ENCODE peak calls at places on chromosomes 13 and 19, in nine cellular contexts. B, M, H, N, O, E, J, A and I are unnamed samples. For H3K4me1, the result is how much of the 10 kb centered on the place peaks cover.

GRCh38 chr19:51136891-51137551 is 5.1 kb upstream of the SIGLEC7 start:
- DNase-seq in J (no peak), M (no peak), H (no peak), O (no peak), A (no peak), E (no peak), B (no peak), N (no peak), I (no peak)

GRCh38 chr19:44636439-44637389 is 7.0 kb upstream of the PVR start:
- DNase-seq in A (no peak), N (no peak), M (no peak), E (no peak), J (no peak), B (peak), O (no peak), H (no peak), I (no peak)

GRCh38 chr19:2634228-2634951 is 68.1 kb downstream of the GNG7 start:
- DNase-seq in A (no peak), B (no peak), N (no peak), J (no peak), H (no peak), E (no peak), O (no peak), M (no peak), I (no peak)

GRCh38 chr19:6373096-6373812 is 660 bp downstream of the ALKBH7 start:
- DNase-seq in E (peak), N (peak), M (peak), O (peak), B (peak), A (peak), H (peak), J (peak), I (peak)

GRCh38 chr19:27780367-27781065 is 1432.4 kb downstream of the UQCRFS1 start:
- DNase-seq in N (no peak), H (no peak), O (no peak), M (no peak), J (no peak), A (peak), B (no peak), E (no peak), I (no peak)

GRCh38 chr19:45782162-45782623 is at the start of gene DMPK:
- DNase-seq in B (no peak), M (peak), J (no peak), A (peak), H (no peak), N (no peak), O (peak), E (peak), I (peak)

GRCh38 chr19:18697680-18698079 is 14.2 kb downstream of the CRTC1 start:
- DNase-seq in E (no peak), H (no peak), N (peak), A (peak), B (peak), O (no peak), M (no peak), J (no peak), I (no peak)

GRCh38 chr19:35995655-35995993 is 636 bp downstream of the SDHAF1 start:
- DNase-seq in E (peak), J (no peak), H (no peak), B (peak), O (peak), M (no peak), A (peak), N (peak), I (peak)

GRCh38 chr13:59861676-59862075 is 302.1 kb downstream of the DIAPH3 start:
- DNase-seq in H (no peak), E (no peak), J (no peak), A (no peak), N (no peak), O (no peak), B (no peak), M (no peak), I (no peak)

GRCh38 chr13:21139374-21139773 is 37.0 kb downstream of the SKA3 start:
- DNase-seq in B (no peak), E (no peak), N (peak), J (no peak), O (peak), H (no peak), M (no peak), A (peak), I (no peak)

GRCh38 chr13:59472134-59472533 is 691.6 kb downstream of the DIAPH3 start:
- DNase-seq in A (no peak), O (no peak), J (no peak), E (no peak), M (no peak), B (no peak), H (no peak), N (no peak), I (peak)

GRCh38 chr19:41866284-41866683 is 6.2 kb downstream of the RPS19 start:
- DNase-seq in J (no peak), M (no peak), H (no peak), B (no peak), N (no peak), O (no peak), A (no peak), E (no peak), I (no peak)

GRCh38 chr19:19385900-19386339 is 19.6 kb upstream of the GATAD2A start:
- DNase-seq in O (peak), B (no peak), H (peak), M (no peak), J (no peak), N (no peak), E (no peak), A (peak), I (no peak)

GRCh38 chr13:48730971-48731658 is 77.4 kb downstream of the CYSLTR2 start:
- DNase-seq in A (no peak), B (no peak), M (no peak), N (no peak), H (no peak), J (no peak), O (no peak), E (peak), I (peak)

GRCh38 chr19:13138916-13139198 is 11.3 kb downstream of the STX10 start:
- DNase-seq in N (no peak), B (no peak), O (no peak), A (no peak), E (no peak), H (no peak), M (no peak), J (no peak), I (no peak)

GRCh38 chr13:79869326-79869725 is 388.4 kb downstream of the NDFIP2 start:
- DNase-seq in E (no peak), B (peak), O (no peak), M (no peak), A (no peak), J (no peak), N (no peak), H (no peak), I (no peak)

GRCh38 chr13:73657821-73658540 is 476.2 kb downstream of the KLF12 start:
- DNase-seq in B (no peak), O (no peak), E (peak), J (no peak), M (peak), A (no peak), N (no peak), H (no peak), I (peak)

GRCh38 chr13:76425930-76426329 is 460.3 kb downstream of the KCTD12 start:
- DNase-seq in B (no peak), J (no peak), N (no peak), A (no peak), O (no peak), E (peak), M (no peak), H (no peak), I (peak)

GRCh38 chr19:19115954-19116353 is 22.3 kb downstream of the TMEM161A start:
- DNase-seq in B (peak), A (peak), N (peak), J (no peak), M (peak), O (no peak), E (peak), H (no peak), I (no peak)

GRCh38 chr13:40126301-40127085 is 471.0 kb downstream of the COG6 start:
- DNase-seq in A (no peak), H (no peak), O (no peak), J (no peak), E (no peak), B (no peak), N (no peak), M (no peak), I (no peak)

GRCh38 chr19:46299004-46299509 is 2.2 kb downstream of the HIF3A start:
- DNase-seq in B (peak), A (peak), H (no peak), J (peak), O (peak), N (peak), M (peak), E (peak), I (peak)

GRCh38 chr13:108322206-108322824 is 52.8 kb downstream of the TNFSF13B start:
- DNase-seq in M (no peak), H (no peak), E (peak), B (peak), O (no peak), J (peak), N (no peak), A (no peak), I (peak)

GRCh38 chr13:89066868-89067466 is 1395.8 kb downstream of the SLITRK5 start:
- DNase-seq in E (peak), M (no peak), J (peak), O (no peak), H (no peak), B (peak), N (peak), A (peak), I (peak)

GRCh38 chr19:31348416-31349159 is 648 bp downstream of the TSHZ3 start:
- DNase-seq in N (no peak), A (no peak), E (peak), J (no peak), O (peak), M (peak), H (no peak), B (no peak), I (peak)

GRCh38 chr19:27920774-27921173 is 1292.2 kb downstream of the UQCRFS1 start:
- DNase-seq in O (no peak), J (no peak), H (no peak), A (no peak), E (no peak), N (no peak), M (no peak), B (no peak), I (no peak)

GRCh38 chr19:7999376-7999775 is 6.1 kb downstream of the ELAVL1 start:
- DNase-seq in E (no peak), O (no peak), J (no peak), M (no peak), A (no peak), H (no peak), N (no peak), B (no peak), I (no peak)
- H3K4me1 ChIP-seq in E (under half), O (under half), J (under half), M (half or more), A (under half), H (under half), N (under half), B (under half), I (under half)

GRCh38 chr19:38463365-38463764 is 29.9 kb downstream of the RYR1 start:
- DNase-seq in N (no peak), B (no peak), E (no peak), O (no peak), A (no peak), H (no peak), M (peak), J (no peak), I (no peak)
- H3K4me3 ChIP-seq in N (no peak), B (no peak), E (no peak), O (no peak), A (no peak), H (no peak), M (no peak), J (no peak), I (no peak)

GRCh38 chr13:29906432-29907011 is 56.1 kb upstream of the UBL3 start:
- DNase-seq in O (no peak), N (peak), J (no peak), E (no peak), A (no peak), B (no peak), H (no peak), M (no peak), I (no peak)
- H3K4me1 ChIP-seq in O (under half), N (under half), J (under half), E (half or more), A (under half), B (under half), H (under half), M (under half), I (under half)

DNA sequence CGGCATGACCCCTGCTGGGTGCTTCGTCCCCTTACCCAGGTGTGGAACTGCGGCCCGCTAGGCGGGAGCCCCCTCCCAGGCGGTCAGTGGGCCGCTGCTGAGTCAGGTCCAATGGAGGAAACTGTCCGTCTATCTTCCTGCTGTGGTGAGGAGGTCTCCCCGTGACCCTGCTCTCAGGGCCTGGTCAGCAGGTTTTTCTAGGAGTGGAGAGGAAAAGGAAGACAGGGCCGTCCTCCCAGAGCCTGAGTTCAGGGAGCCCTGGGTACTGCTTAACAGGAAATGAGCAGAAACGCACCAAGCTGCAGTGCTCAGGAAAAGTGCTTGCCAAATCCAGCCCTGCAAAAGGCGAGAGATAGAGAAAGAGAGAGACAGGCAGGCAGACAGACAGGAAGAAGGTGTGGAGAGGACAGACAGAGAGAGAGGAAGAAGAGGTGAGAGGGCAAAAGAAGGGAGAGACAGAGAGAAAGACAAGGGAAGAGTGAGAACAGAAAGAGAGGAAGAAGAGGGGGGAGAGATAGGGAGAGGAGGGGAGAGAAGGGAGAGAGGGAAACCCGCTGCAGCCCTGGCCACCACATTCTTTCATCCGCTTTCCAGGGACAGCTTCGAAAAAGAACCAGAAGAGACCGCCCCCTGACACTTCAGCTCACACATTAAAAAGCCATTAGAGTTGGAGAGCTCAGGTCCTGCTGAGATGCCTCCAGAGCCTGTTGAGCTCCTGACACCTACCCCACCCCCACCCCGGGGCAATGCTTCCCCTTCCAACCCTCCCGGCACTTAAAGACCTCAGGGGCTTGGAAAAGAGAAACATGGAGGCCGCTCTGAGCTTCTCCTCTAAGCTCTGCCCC is 10.1 kb downstream of the SH3GL1 start:
- DNase-seq in J (no peak), B (no peak), M (peak), E (peak), N (peak), H (no peak), O (peak), A (peak), I (no peak)
- H3K4me3 ChIP-seq in J (peak), B (no peak), M (peak), E (peak), N (no peak), H (no peak), O (no peak), A (no peak), I (peak)